ENCODE peak calls at places on chromosomes 1 and 21, in four cellular contexts. B, K, Z and S are unnamed samples.

GRCh38 chr1:207397525-207397926 is 56.6 kb upstream of the CR2 start:
- DNase-seq in B (no peak), K (no peak), Z (no peak), S (no peak)

GRCh38 chr1:86429122-86429725 is 5.3 kb downstream of the CLCA2 start:
- DNase-seq in B (no peak), K (no peak), Z (no peak), S (no peak)

GRCh38 chr1:117188268-117189108 is 22.2 kb downstream of the VTCN1 start:
- DNase-seq in B (no peak), K (no peak), Z (no peak), S (no peak)

GRCh38 chr1:43405219-43405875 is 15.6 kb downstream of the SZT2 start:
- DNase-seq in B (no peak), K (no peak), Z (no peak), S (no peak)

GRCh38 chr1:50425376-50426107 is 2.3 kb upstream of the DMRTA2 start:
- DNase-seq in B (no peak), K (no peak), Z (no peak), S (no peak)

GRCh38 chr1:113654883-113655282 is 104.4 kb downstream of the PHTF1 start:
- DNase-seq in B (no peak), K (no peak), Z (no peak), S (no peak)

GRCh38 chr1:46396429-46397398 is 2.6 kb downstream of the FAAH start:
- DNase-seq in B (no peak), K (no peak), Z (no peak), S (peak)

GRCh38 chr1:67359592-67359991 is 51.9 kb downstream of the IL12RB2 start:
- DNase-seq in B (no peak), K (no peak), Z (no peak), S (no peak)

GRCh38 chr1:33265780-33266605 is 9.7 kb downstream of the ZNF362 start:
- DNase-seq in B (no peak), K (no peak), Z (no peak), S (no peak)

GRCh38 chr21:34367320-34367935 is 3.6 kb downstream of the KCNE2 start:
- DNase-seq in B (peak), K (peak), Z (peak), S (peak)

GRCh38 chr1:1540015-1540816 is at the start of gene TMEM240:
- DNase-seq in B (no peak), K (peak), Z (peak), S (peak)

GRCh38 chr1:63817152-63817667 is 43.4 kb downstream of the ROR1 start:
- DNase-seq in B (peak), K (no peak), Z (no peak), S (peak)

GRCh38 chr21:41752231-41752681 is 14.6 kb downstream of the RIPK4 start:
- DNase-seq in B (no peak), K (peak), Z (no peak), S (peak)

GRCh38 chr1:56788102-56788501 is 31.1 kb downstream of the FYB2 start:
- DNase-seq in B (no peak), K (no peak), Z (no peak), S (no peak)

GRCh38 chr1:160707171-160708109 is 4.2 kb downstream of the CD48 start:
- DNase-seq in B (no peak), K (no peak), Z (peak), S (no peak)

GRCh38 chr1:16163882-16164820 is 8.3 kb upstream of the EPHA2 start:
- DNase-seq in B (peak), K (peak), Z (no peak), S (peak)

GRCh38 chr1:36207339-36207738 is 16.9 kb upstream of the THRAP3 start:
- DNase-seq in B (no peak), K (peak), Z (no peak), S (peak)

GRCh38 chr1:200951016-200951415 is 56.3 kb downstream of the INAVA start:
- DNase-seq in B (no peak), K (no peak), Z (no peak), S (no peak)

GRCh38 chr1:35451125-35451528 is 106.1 kb downstream of the KIAA0319L start:
- DNase-seq in B (peak), K (peak), Z (peak), S (peak)

GRCh38 chr21:44870748-44871495 is 2.6 kb downstream of the PTTG1IP start:
- DNase-seq in B (no peak), K (no peak), Z (peak), S (peak)